ENCODE peak calls at places on chromosomes 2 and 18, in four cellular contexts. F, Y, P and J are unnamed samples.

GRCh38 chr18:8998481-8999217 is 103.8 kb upstream of the NDUFV2 start:
- DNase-seq in F (peak), Y (no peak), P (peak), J (no peak)

GRCh38 chr2:146820672-146821071 is 1024.2 kb upstream of the ACVR2A start:
- DNase-seq in F (peak), Y (no peak), P (peak), J (no peak)

GRCh38 chr2:8536686-8537571 is 144.9 kb upstream of the ID2 start:
- DNase-seq in F (no peak), Y (no peak), P (no peak), J (peak)

GRCh38 chr18:44803019-44803650 is 122.4 kb downstream of the SETBP1 start:
- DNase-seq in F (peak), Y (no peak), P (peak), J (peak)

GRCh38 chr2:98548920-98549818 is 59.1 kb downstream of the COA5 start:
- DNase-seq in F (no peak), Y (no peak), P (no peak), J (no peak)

GRCh38 chr2:176668879-176669395 is 399.7 kb downstream of the MTX2 start:
- DNase-seq in F (no peak), Y (no peak), P (no peak), J (no peak)

GRCh38 chr2:186575302-186575701 is 14.6 kb upstream of the ITGAV start:
- DNase-seq in F (peak), Y (peak), P (peak), J (no peak)

GRCh38 chr2:238132463-238133450 is 5.7 kb upstream of the KLHL30 start:
- DNase-seq in F (no peak), Y (no peak), P (no peak), J (no peak)

GRCh38 chr2:202373490-202373889 is 2.6 kb upstream of the BMPR2 start:
- DNase-seq in F (peak), Y (no peak), P (peak), J (no peak)

GRCh38 chr2:6832995-6833604 is 32.6 kb downstream of the CMPK2 start:
- DNase-seq in F (no peak), Y (no peak), P (no peak), J (no peak)

GRCh38 chr2:171210864-171211431 is 50.3 kb upstream of the TLK1 start:
- DNase-seq in F (peak), Y (no peak), P (no peak), J (no peak)

GRCh38 chr2:131682122-131682944 is 154.6 kb downstream of the CCDC74A start:
- DNase-seq in F (peak), Y (peak), P (peak), J (peak)

GRCh38 chr2:157473585-157473984 is 29.7 kb upstream of the CYTIP start:
- DNase-seq in F (no peak), Y (no peak), P (no peak), J (no peak)

GRCh38 chr2:23651187-23651983 is 266.4 kb downstream of the KLHL29 start:
- DNase-seq in F (peak), Y (no peak), P (peak), J (no peak)

GRCh38 chr2:158795110-158795924 is at the start of gene DAPL1:
- DNase-seq in F (no peak), Y (no peak), P (no peak), J (no peak)

GRCh38 chr2:128095201-128095600 is 4.2 kb downstream of the UGGT1 start:
- DNase-seq in F (no peak), Y (no peak), P (no peak), J (no peak)

GRCh38 chr18:22167471-22168151 is 1.8 kb upstream of the GATA6 start:
- DNase-seq in F (peak), Y (no peak), P (no peak), J (peak)

GRCh38 chr18:63823516-63824219 is 48.5 kb downstream of the SERPINB7 start:
- DNase-seq in F (peak), Y (no peak), P (peak), J (no peak)

GRCh38 chr2:47313728-47314127 is 89.2 kb upstream of the MSH2 start:
- DNase-seq in F (no peak), Y (no peak), P (no peak), J (no peak)
- TF ChIP-seq CTCF in F (no peak), Y (peak), P (peak), J (no peak)

GRCh38 chr2:56333812-56334485 is 150.2 kb downstream of the CCDC85A start:
- DNase-seq in F (no peak), Y (no peak), P (no peak), J (no peak)
- H3K4me3 ChIP-seq in F (no peak), Y (no peak), P (no peak), J (no peak)

GRCh38 chr18:48778344-48779011 is 172.3 kb downstream of the SMAD7 start:
- DNase-seq in F (no peak), Y (no peak), P (no peak), J (no peak)

GRCh38 chr18:48776641-48777025 is 174.1 kb downstream of the SMAD7 start:
- DNase-seq in F (peak), Y (no peak), P (no peak), J (no peak)

GRCh38 chr18:48777026-48777736 is 173.6 kb downstream of the SMAD7 start:
- DNase-seq in F (peak), Y (no peak), P (peak), J (peak)

GRCh38 chr18:48776161-48776555 is 174.6 kb downstream of the SMAD7 start:
- DNase-seq in F (no peak), Y (no peak), P (no peak), J (no peak)

GRCh38 chr18:48777737-48778111 is 173.0 kb downstream of the SMAD7 start:
- DNase-seq in F (no peak), Y (no peak), P (peak), J (no peak)
- TF ChIP-seq CTCF in F (no peak), Y (no peak), P (peak), J (no peak)

GRCh38 chr2:149002378-149002890 is 36.1 kb upstream of the LYPD6B start:
- DNase-seq in F (no peak), Y (no peak), P (no peak), J (peak)
- H3K4me3 ChIP-seq in F (peak), Y (peak), P (no peak), J (peak)

DNA sequence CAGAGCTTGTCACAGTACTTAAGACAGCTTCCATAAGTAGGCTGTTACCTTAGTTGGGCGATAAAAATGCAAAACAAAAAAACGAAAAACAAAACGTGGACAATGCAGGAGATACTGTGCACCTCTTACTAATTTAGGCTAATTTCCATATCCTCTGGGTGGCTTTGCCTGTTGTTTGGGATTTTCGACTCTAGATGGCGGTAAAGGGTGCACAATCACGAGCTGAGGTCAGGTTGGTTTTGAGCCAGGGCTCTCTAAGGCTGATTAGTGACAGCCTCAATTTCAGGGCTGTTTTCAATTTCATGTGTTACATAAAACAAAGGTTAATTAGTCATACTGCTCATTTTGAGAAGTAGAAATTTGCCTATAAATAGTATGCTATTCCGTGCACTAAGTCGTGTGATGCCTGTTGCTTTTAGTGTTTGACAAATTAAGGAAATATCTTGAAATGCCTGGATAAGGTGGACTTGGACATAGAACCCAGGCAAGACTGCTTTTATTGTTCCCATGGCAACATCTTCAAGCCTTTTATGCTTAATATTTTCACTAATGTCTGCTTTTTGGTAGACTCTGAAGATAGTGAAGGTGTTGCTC is 493.1 kb downstream of the SOCS6 start:
- DNase-seq in F (no peak), Y (no peak), P (peak), J (no peak)
- TF ChIP-seq CTCF in F (peak), Y (peak), P (peak), J (no peak)

GRCh38 chr2:43103093-43103404 is 123.4 kb downstream of the ZFP36L2 start:
- DNase-seq in F (no peak), Y (no peak), P (no peak), J (no peak)

GRCh38 chr2:43101751-43102150 is 124.7 kb downstream of the ZFP36L2 start:
- DNase-seq in F (no peak), Y (no peak), P (no peak), J (no peak)

GRCh38 chr2:43104106-43104505 is 122.3 kb downstream of the ZFP36L2 start:
- DNase-seq in F (no peak), Y (no peak), P (no peak), J (no peak)

GRCh38 chr2:43100883-43101662 is 125.3 kb downstream of the ZFP36L2 start:
- DNase-seq in F (peak), Y (no peak), P (no peak), J (no peak)

DNA sequence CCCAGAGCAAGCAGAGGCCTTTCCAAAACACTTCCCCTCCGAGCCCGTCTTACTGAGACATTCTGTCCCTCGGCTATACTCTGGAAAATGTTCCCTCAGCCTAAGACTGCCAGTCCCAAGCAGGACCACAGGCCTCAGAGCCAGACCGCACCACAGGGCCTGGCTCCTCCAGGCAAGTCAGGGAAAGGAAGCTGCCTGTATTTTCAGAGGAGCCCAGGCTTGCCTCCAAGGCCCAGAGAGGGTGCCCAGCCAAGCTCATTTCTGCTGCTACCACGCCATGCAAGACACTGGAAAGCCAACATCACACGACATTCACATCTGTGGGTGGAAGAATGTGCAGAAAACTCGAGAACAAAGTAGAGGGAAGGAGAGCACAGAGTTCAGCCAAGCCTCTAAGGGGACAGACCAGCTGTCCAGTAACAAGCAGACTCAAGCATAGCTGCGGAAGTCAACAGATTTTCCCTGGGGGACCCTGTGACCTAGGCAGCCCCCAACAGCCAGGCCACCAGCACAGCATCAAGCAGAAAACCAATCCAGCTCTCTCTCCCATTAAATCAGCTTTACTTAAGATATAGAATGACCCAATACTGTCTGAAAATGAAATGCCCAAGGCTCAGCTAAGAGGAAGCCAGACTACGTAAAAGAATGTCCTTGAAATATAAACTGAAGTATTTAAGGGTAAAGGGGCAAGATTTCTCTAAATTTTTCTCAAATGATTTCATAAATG is 123.9 kb downstream of the ZFP36L2 start:
- DNase-seq in F (peak), Y (no peak), P (peak), J (no peak)
- H3K4me3 ChIP-seq in F (no peak), Y (no peak), P (no peak), J (no peak)

GRCh38 chr18:23645561-23645960 is 17.1 kb downstream of the ANKRD29 start:
- DNase-seq in F (peak), Y (no peak), P (no peak), J (no peak)

GRCh38 chr18:23646282-23646681 is 16.4 kb downstream of the ANKRD29 start:
- DNase-seq in F (no peak), Y (no peak), P (no peak), J (no peak)

GRCh38 chr18:23648930-23649622 is 13.6 kb downstream of the ANKRD29 start:
- DNase-seq in F (no peak), Y (no peak), P (no peak), J (no peak)

GRCh38 chr18:23650963-23651927 is 11.5 kb downstream of the ANKRD29 start:
- DNase-seq in F (peak), Y (peak), P (peak), J (no peak)

GRCh38 chr18:23648456-23648855 is 14.3 kb downstream of the ANKRD29 start:
- DNase-seq in F (no peak), Y (no peak), P (no peak), J (no peak)
- TF ChIP-seq CTCF in F (no peak), Y (no peak), P (no peak), J (no peak)

DNA sequence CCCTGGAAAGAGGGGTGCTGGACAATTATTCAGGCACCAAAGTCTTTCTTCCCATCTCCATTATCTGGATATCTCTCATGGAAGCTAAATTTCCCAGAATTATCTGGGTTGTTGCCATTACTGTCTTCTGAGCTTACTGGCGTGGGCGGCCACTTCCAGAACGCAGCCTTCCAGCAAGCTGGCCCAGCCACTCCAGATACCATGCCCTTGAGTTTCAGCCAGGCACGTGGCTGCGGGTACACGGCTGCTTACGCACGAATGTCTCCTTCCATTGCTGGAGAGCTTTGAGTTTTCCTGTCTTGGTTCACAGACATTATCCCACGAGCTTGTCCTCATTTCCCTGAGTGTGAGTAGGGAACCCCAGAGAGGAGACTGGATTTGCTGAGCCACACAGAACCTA is 32.7 kb downstream of the CELF4 start:
- DNase-seq in F (no peak), Y (no peak), P (no peak), J (no peak)
- H3K4me3 ChIP-seq in F (no peak), Y (no peak), P (no peak), J (no peak)